ENCODE peak calls at places on chromosomes 2 and 18, in eight cellular contexts. I is heart left ventricle, B is ascending aorta, Z is mucosa of descending colon, V is GM23338, M is C1 segment of cervical spinal cord, E is Ammon's horn, T is OCI-LY7. K is an unnamed sample.

GRCh38 chr18:62486290-62486964 is 36.4 kb upstream of the ZCCHC2 start:
- DNase-seq in M (no peak), E (no peak), I (no peak), T (no peak), Z (peak), V (no peak), B (no peak), K (peak)

GRCh38 chr2:207408086-207408794 is 121.5 kb upstream of the CREB1 start:
- DNase-seq in E (peak), V (no peak), B (no peak), M (no peak), Z (peak), T (no peak), I (no peak), K (no peak)

GRCh38 chr2:204180671-204181070 is 244.1 kb downstream of the ICOS start:
- DNase-seq in E (no peak), B (no peak), T (no peak), Z (no peak), V (no peak), I (no peak), M (no peak), K (no peak)

GRCh38 chr2:28292491-28292890 is 100.2 kb upstream of the FOSL2 start:
- DNase-seq in I (no peak), E (no peak), V (no peak), B (no peak), Z (no peak), M (no peak), T (no peak), K (no peak)

GRCh38 chr2:149679286-149679685 is 91.7 kb upstream of the MMADHC start:
- DNase-seq in I (no peak), V (no peak), M (no peak), B (no peak), Z (no peak), T (no peak), E (no peak), K (no peak)

GRCh38 chr18:4096501-4096900 is 358.6 kb downstream of the DLGAP1 start:
- DNase-seq in T (no peak), V (no peak), I (no peak), M (no peak), Z (no peak), B (no peak), E (no peak), K (no peak)

GRCh38 chr2:70630761-70631160 is 77.1 kb upstream of the TGFA start:
- DNase-seq in B (no peak), I (no peak), M (no peak), E (no peak), Z (no peak), V (no peak), T (no peak), K (no peak)

GRCh38 chr2:96822786-96823185 is 6.7 kb downstream of the CNNM3 start:
- DNase-seq in M (no peak), E (no peak), I (peak), V (no peak), Z (no peak), T (no peak), B (no peak), K (no peak)

GRCh38 chr2:240991378-240992263 is 6.8 kb upstream of the SNED1 start:
- DNase-seq in B (peak), M (no peak), T (no peak), I (peak), Z (peak), V (peak), E (peak), K (peak)

GRCh38 chr18:63253428-63254372 is 65.9 kb downstream of the BCL2 start:
- DNase-seq in T (no peak), V (no peak), Z (no peak), E (no peak), B (no peak), M (no peak), I (no peak), K (no peak)

GRCh38 chr2:238978507-238978906 is 130.6 kb downstream of the TWIST2 start:
- DNase-seq in V (no peak), M (no peak), Z (no peak), I (no peak), T (no peak), B (no peak), E (no peak), K (no peak)

GRCh38 chr2:190435031-190435677 is 27.0 kb downstream of the MFSD6 start:
- DNase-seq in E (no peak), Z (no peak), V (no peak), I (no peak), T (no peak), M (no peak), B (no peak), K (no peak)

GRCh38 chr2:78145395-78145996 is 623.3 kb upstream of the LRRTM4 start:
- DNase-seq in V (no peak), B (no peak), E (no peak), T (no peak), I (peak), Z (no peak), M (no peak), K (no peak)

GRCh38 chr2:223114170-223114569 is 62.2 kb downstream of the KCNE4 start:
- DNase-seq in B (no peak), I (no peak), T (no peak), Z (no peak), E (no peak), M (no peak), V (no peak), K (no peak)

GRCh38 chr18:12253027-12253426 is 1.1 kb upstream of the CIDEA start:
- DNase-seq in Z (no peak), V (no peak), I (no peak), B (no peak), T (no peak), E (no peak), M (no peak), K (no peak)

GRCh38 chr2:241161646-241162281 is 11.5 kb downstream of the PPP1R7 start:
- DNase-seq in T (no peak), I (peak), M (no peak), Z (peak), V (no peak), E (peak), B (peak), K (peak)

GRCh38 chr2:97759727-97760407 is 46.5 kb downstream of the ZAP70 start:
- DNase-seq in Z (no peak), B (no peak), I (no peak), T (no peak), V (no peak), M (no peak), E (no peak), K (no peak)

GRCh38 chr2:232839680-232840079 is 30.4 kb upstream of the SNORC start:
- DNase-seq in T (no peak), V (no peak), M (no peak), E (peak), Z (peak), B (peak), I (no peak), K (peak)

GRCh38 chr2:222176890-222177289 is 121.9 kb downstream of the PAX3 start:
- DNase-seq in T (no peak), V (peak), Z (no peak), I (no peak), B (no peak), E (no peak), M (no peak), K (no peak)

GRCh38 chr18:864872-865273 is 39.8 kb upstream of the ADCYAP1 start:
- DNase-seq in V (peak), T (peak), M (no peak), E (peak), I (peak), Z (peak), B (no peak), K (peak)

GRCh38 chr2:71101656-71102055 is 28.4 kb downstream of the MCEE start:
- DNase-seq in T (no peak), M (no peak), E (no peak), Z (no peak), I (no peak), B (no peak), V (no peak), K (no peak)

GRCh38 chr2:121858406-121858805 is 103.0 kb downstream of the TSN start:
- DNase-seq in E (no peak), B (no peak), Z (no peak), T (no peak), V (no peak), I (no peak), M (no peak), K (no peak)

GRCh38 chr2:113076917-113077669 is 9.3 kb downstream of the IL1F10 start:
- DNase-seq in V (no peak), E (no peak), B (no peak), M (no peak), I (no peak), Z (no peak), T (no peak), K (no peak)

GRCh38 chr2:145563752-145564615 is 1044.1 kb upstream of the ZEB2 start:
- DNase-seq in B (no peak), M (no peak), V (no peak), I (no peak), Z (no peak), E (no peak), T (no peak), K (no peak)

GRCh38 chr2:73993376-73993775 is 8.7 kb downstream of the TET3 start:
- DNase-seq in E (no peak), B (no peak), Z (no peak), I (no peak), V (no peak), M (no peak), T (no peak), K (peak)

GRCh38 chr2:42238644-42239288 is 69.6 kb downstream of the EML4 start:
- DNase-seq in I (no peak), B (no peak), E (peak), V (peak), T (peak), Z (peak), M (no peak), K (peak)

GRCh38 chr18:59114160-59114559 is 25.5 kb upstream of the SEC11C start:
- DNase-seq in T (no peak), B (no peak), M (no peak), I (no peak), Z (no peak), V (no peak), E (no peak), K (no peak)

GRCh38 chr2:53275743-53276142 is 491.9 kb upstream of the CHAC2 start:
- DNase-seq in T (no peak), M (no peak), V (no peak), E (no peak), I (no peak), B (no peak), Z (no peak), K (no peak)

GRCh38 chr18:69916412-69916811 is 31.3 kb downstream of the CD226 start:
- DNase-seq in Z (no peak), I (no peak), B (no peak), M (no peak), V (no peak), E (no peak), T (no peak), K (no peak)

GRCh38 chr2:235008584-235009044 is 56.8 kb downstream of the SH3BP4 start:
- DNase-seq in I (no peak), Z (peak), B (no peak), E (no peak), T (no peak), V (no peak), M (no peak), K (peak)